ENCODE peak calls at places on chromosome 7, in ten cellular contexts. E is fibroblast of the conjunctiva, X is mucosa of gallbladder, P is bronchial epithelial cell, L is HTR-8/SVneo, B is colonic mucosa, K is NCI-H2029, C is T-helper 1 cell, M is SK-MEL-5, T is NCI-H2081 treated with DMSO at 0.1 percent for 48 hours. J is an unnamed sample.

GRCh38 chr7:20793686-20794394 is 7.2 kb upstream of the SP8 start:
- DNase-seq in K (no peak), X (no peak), L (no peak), M (no peak), E (no peak), P (no peak), T (peak; percentile 51), B (no peak), C (no peak), J (peak; percentile 27)

GRCh38 chr7:65809259-65809981 is 63.5 kb upstream of the VKORC1L1 start:
- DNase-seq in P (no peak), L (no peak), T (no peak), C (no peak), B (no peak), X (no peak), E (no peak), M (no peak), K (no peak), J (no peak)

GRCh38 chr7:28037220-28038010 is 143.2 kb downstream of the JAZF1 start:
- DNase-seq in B (no peak), X (no peak), K (no peak), C (no peak), M (peak; percentile 46), E (peak; percentile 85), P (peak; percentile 98), L (peak; percentile 74), T (no peak), J (peak; percentile 95)

GRCh38 chr7:133854739-133855138 is 272.4 kb upstream of the LRGUK start:
- DNase-seq in P (peak; percentile 61), T (peak; percentile 23), M (peak; percentile 76), X (no peak), E (peak; percentile 60), L (peak; percentile 13), B (no peak), C (no peak), K (peak; percentile 29), J (peak; percentile 60)

GRCh38 chr7:121510858-121511482 is 114.9 kb upstream of the FAM3C start:
- DNase-seq in L (no peak), M (no peak), B (no peak), E (no peak), T (no peak), X (no peak), K (no peak), C (no peak), P (no peak), J (peak; percentile 10)

GRCh38 chr7:14604606-14605005 is 297.9 kb downstream of the DGKB start:
- DNase-seq in T (no peak), K (no peak), M (no peak), C (no peak), E (no peak), B (no peak), L (peak; percentile 1), P (peak; percentile 54), X (peak; percentile 12), J (no peak)

GRCh38 chr7:78395298-78396120 is 596.9 kb downstream of the PHTF2 start:
- DNase-seq in C (no peak), X (no peak), L (no peak), P (no peak), B (no peak), T (no peak), E (no peak), M (no peak), K (no peak), J (no peak)

GRCh38 chr7:36784991-36785940 is 61.0 kb upstream of the AOAH start:
- DNase-seq in C (peak; percentile 62), L (no peak), B (peak; percentile 38), X (peak; percentile 61), P (peak; percentile 72), T (no peak), M (no peak), K (no peak), E (no peak), J (no peak)

GRCh38 chr7:83808982-83809381 is 160.0 kb upstream of the SEMA3E start:
- DNase-seq in X (no peak), C (no peak), B (no peak), K (no peak), L (no peak), E (no peak), T (no peak), P (no peak), M (no peak), J (no peak)

GRCh38 chr7:148501707-148502139 is 88.8 kb upstream of the C7orf33 start:
- DNase-seq in B (peak; percentile 44), C (no peak), T (no peak), X (no peak), E (no peak), M (no peak), K (no peak), P (peak; percentile 49), L (no peak), J (no peak)

GRCh38 chr7:34158311-34158710 is 253.0 kb downstream of the BMPER start:
- DNase-seq in P (no peak), T (no peak), B (no peak), L (no peak), X (no peak), E (no peak), K (peak; percentile 36), M (no peak), C (no peak), J (no peak)

GRCh38 chr7:152078025-152078424 is 52.6 kb downstream of the GALNT11 start:
- DNase-seq in M (no peak), T (no peak), L (no peak), B (no peak), P (no peak), E (no peak), C (no peak), X (no peak), K (no peak), J (no peak)

GRCh38 chr7:47253650-47254080 is 328.2 kb downstream of the TNS3 start:
- DNase-seq in K (no peak), E (peak; percentile 53), P (peak; percentile 50), T (no peak), X (peak; percentile 23), M (peak; percentile 87), B (peak; percentile 32), C (no peak), L (peak; percentile 85), J (peak; percentile 70)

GRCh38 chr7:66296001-66296521 is 90.9 kb downstream of the TPST1 start:
- DNase-seq in P (no peak), T (no peak), B (no peak), E (peak; percentile 8), K (no peak), M (peak; percentile 34), C (no peak), L (no peak), X (no peak), J (no peak)

GRCh38 chr7:86295526-86295925 is 348.2 kb upstream of the GRM3 start:
- DNase-seq in B (no peak), L (no peak), M (no peak), X (no peak), P (no peak), E (no peak), K (no peak), T (no peak), C (no peak), J (no peak)

GRCh38 chr7:107446988-107447387 is 22.9 kb upstream of the GPR22 start:
- DNase-seq in M (no peak), E (no peak), L (no peak), X (no peak), B (no peak), T (no peak), P (peak; percentile 50), K (no peak), C (no peak), J (no peak)

GRCh38 chr7:113955157-113955556 is 36.3 kb upstream of the PPP1R3A start:
- DNase-seq in C (no peak), P (no peak), X (no peak), L (no peak), E (no peak), B (no peak), T (no peak), M (no peak), K (no peak), J (no peak)

GRCh38 chr7:79287976-79288375 is 165.5 kb downstream of the MAGI2 start:
- DNase-seq in K (no peak), X (no peak), P (no peak), C (no peak), L (no peak), M (no peak), E (peak; percentile 21), T (no peak), B (no peak), J (no peak)

GRCh38 chr7:142587578-142588191 is 161.6 kb upstream of the PRSS1 start:
- DNase-seq in P (peak; percentile 82), E (peak; percentile 51), K (no peak), M (peak; percentile 90), X (no peak), C (no peak), T (no peak), L (peak; percentile 50), B (peak; percentile 23), J (peak; percentile 66)

GRCh38 chr7:103810112-103810744 is 179.2 kb downstream of the RELN start:
- DNase-seq in B (no peak), L (no peak), T (no peak), E (no peak), P (no peak), C (no peak), K (no peak), X (peak; percentile 38), M (no peak), J (no peak)

GRCh38 chr7:158432369-158433270 is 155.0 kb downstream of the PTPRN2 start:
- DNase-seq in C (no peak), B (peak; percentile 93), L (peak; percentile 21), X (no peak), E (no peak), T (peak; percentile 66), P (peak; percentile 99), M (no peak), K (peak; percentile 95), J (no peak)

GRCh38 chr7:70660154-70660818 is 471.7 kb upstream of the GALNT17 start:
- DNase-seq in L (no peak), P (no peak), C (peak; percentile 21), M (no peak), T (no peak), K (no peak), X (peak; percentile 36), B (no peak), E (no peak), J (no peak)

GRCh38 chr7:77798394-77799077 is at the start of the genes PHTF2 and TMEM60:
- DNase-seq in X (peak; percentile 99), E (peak; percentile 99), L (peak; percentile 89), P (peak; percentile 99), B (peak; percentile 99), M (peak; percentile 100), C (peak; percentile 91), T (peak; percentile 100), K (peak; percentile 100), J (peak; percentile 100)

GRCh38 chr7:42414028-42414427 is 177.0 kb upstream of the GLI3 start:
- DNase-seq in P (peak; percentile 49), K (no peak), X (no peak), E (no peak), L (no peak), C (no peak), T (no peak), B (no peak), M (no peak), J (no peak)

GRCh38 chr7:46034056-46034768 is 113.1 kb upstream of the IGFBP3 start:
- DNase-seq in L (no peak), M (no peak), X (no peak), T (no peak), K (no peak), B (no peak), E (no peak), C (no peak), P (peak; percentile 36), J (no peak)

GRCh38 chr7:122726881-122727280 is 24.2 kb upstream of the RNF148 start:
- DNase-seq in P (no peak), E (no peak), K (no peak), C (no peak), T (no peak), M (no peak), L (no peak), X (no peak), B (no peak), J (no peak)

GRCh38 chr7:45597286-45597984 is 23.3 kb downstream of the ADCY1 start:
- DNase-seq in C (no peak), E (no peak), B (peak; percentile 5), X (no peak), M (no peak), K (no peak), L (no peak), P (no peak), T (no peak), J (no peak)

J was measured in endothelial cell of umbilical vein.